ENCODE peak calls at places on chromosomes 3 and 15, in seven cellular contexts. C, W, H, E, J, U and A are unnamed samples.

GRCh38 chr15:101191242-101191641 is 60.6 kb downstream of the CHSY1 start:
- DNase-seq in W (no peak), U (no peak), H (no peak), E (no peak), C (no peak), J (no peak), A (no peak)

GRCh38 chr15:58396181-58396580 is 35.6 kb upstream of the LIPC start:
- DNase-seq in H (no peak), J (no peak), E (no peak), C (no peak), W (no peak), U (no peak), A (no peak)

GRCh38 chr15:78084359-78084750 is 6.8 kb upstream of the TBC1D2B start:
- DNase-seq in W (no peak), U (no peak), H (no peak), E (no peak), C (no peak), J (peak), A (no peak)

GRCh38 chr3:134367412-134367811 is 6.8 kb downstream of the AMOTL2 start:
- DNase-seq in E (no peak), J (no peak), U (no peak), W (no peak), C (no peak), H (no peak), A (no peak)

GRCh38 chr15:52254331-52254730 is 41.3 kb downstream of the MYO5C start:
- DNase-seq in J (no peak), H (no peak), W (no peak), C (no peak), E (no peak), U (no peak), A (no peak)

GRCh38 chr3:133542871-133543270 is 30.6 kb upstream of the CDV3 start:
- DNase-seq in J (no peak), C (no peak), H (no peak), U (no peak), E (no peak), W (no peak), A (no peak)

GRCh38 chr15:96336045-96336642 is 5.6 kb downstream of the NR2F2 start:
- DNase-seq in U (no peak), E (no peak), W (no peak), J (no peak), C (no peak), H (no peak), A (no peak)

GRCh38 chr3:127275287-127275781 is 12.5 kb downstream of the PRR20G start:
- DNase-seq in E (no peak), J (no peak), U (no peak), W (no peak), H (no peak), C (no peak), A (peak)

GRCh38 chr3:174862101-174862500 is 3.0 kb downstream of the NAALADL2 start:
- DNase-seq in H (no peak), C (peak), J (no peak), W (peak), U (no peak), E (peak), A (peak)

GRCh38 chr3:59527493-59527892 is 477.7 kb upstream of the CFAP20DC start:
- DNase-seq in C (no peak), W (no peak), H (no peak), J (no peak), E (no peak), U (no peak), A (no peak)

GRCh38 chr3:102177075-102177755 is 257.6 kb upstream of the ZPLD1 start:
- DNase-seq in C (no peak), W (no peak), H (no peak), U (no peak), J (no peak), E (no peak), A (no peak)

GRCh38 chr15:90054618-90055097 is 47.6 kb downstream of the IDH2 start:
- DNase-seq in C (peak), W (no peak), J (no peak), U (no peak), H (no peak), E (no peak), A (no peak)

GRCh38 chr15:90126457-90127435 is 24.5 kb upstream of the IDH2 start:
- DNase-seq in W (no peak), J (no peak), H (no peak), U (no peak), C (peak), E (peak), A (peak)

GRCh38 chr3:113714702-113715101 is 18.3 kb upstream of the USF3 start:
- DNase-seq in U (no peak), H (no peak), J (no peak), W (no peak), C (no peak), E (no peak), A (no peak)

GRCh38 chr3:117820900-117821299 is 1111.3 kb downstream of the TUSC7 start:
- DNase-seq in W (no peak), H (no peak), E (no peak), C (no peak), J (no peak), U (no peak), A (no peak)

GRCh38 chr3:126432361-126432760 is 37.7 kb downstream of the CFAP100 start:
- DNase-seq in U (no peak), J (no peak), C (no peak), W (no peak), H (no peak), E (no peak), A (no peak)

GRCh38 chr15:78049691-78050440 is 27.6 kb downstream of the TBC1D2B start:
- DNase-seq in J (no peak), E (no peak), W (no peak), C (no peak), H (no peak), U (peak), A (no peak)

GRCh38 chr3:107430214-107431047 is 53.2 kb downstream of the CCDC54 start:
- DNase-seq in C (no peak), J (peak), E (no peak), W (no peak), U (no peak), H (no peak), A (no peak)

GRCh38 chr3:142947799-142948575 is 15.5 kb downstream of the PAQR9 start:
- DNase-seq in E (no peak), U (no peak), W (no peak), H (no peak), C (no peak), J (peak), A (no peak)

GRCh38 chr3:187450791-187451190 is 82.6 kb downstream of the RTP4 start:
- DNase-seq in C (no peak), W (no peak), H (no peak), E (no peak), U (no peak), J (no peak), A (no peak)

GRCh38 chr3:46668591-46668990 is 24.9 kb downstream of the ALS2CL start:
- DNase-seq in E (no peak), J (peak), U (no peak), C (no peak), W (no peak), H (no peak), A (no peak)

GRCh38 chr3:44179251-44179650 is 62.4 kb upstream of the TOPAZ1 start:
- DNase-seq in C (no peak), U (no peak), J (no peak), H (no peak), W (no peak), E (no peak), A (no peak)
- TF ChIP-seq JUND in C (no peak), U (no peak), J (no peak), H (no peak), W (no peak), E (no peak), A (no peak)

GRCh38 chr3:11521167-11521566 is 122.5 kb downstream of the VGLL4 start:
- DNase-seq in W (no peak), J (no peak), H (no peak), C (no peak), U (no peak), E (no peak), A (no peak)
- TF ChIP-seq JUND in W (no peak), J (no peak), H (no peak), C (no peak), U (no peak), E (no peak), A (no peak)

GRCh38 chr3:20648921-20649381 is 462.9 kb upstream of the SGO1 start:
- DNase-seq in C (no peak), U (no peak), J (no peak), E (no peak), W (no peak), H (no peak), A (no peak)
- TF ChIP-seq JUND in C (no peak), U (no peak), J (peak), E (no peak), W (no peak), H (no peak), A (no peak)

DNA sequence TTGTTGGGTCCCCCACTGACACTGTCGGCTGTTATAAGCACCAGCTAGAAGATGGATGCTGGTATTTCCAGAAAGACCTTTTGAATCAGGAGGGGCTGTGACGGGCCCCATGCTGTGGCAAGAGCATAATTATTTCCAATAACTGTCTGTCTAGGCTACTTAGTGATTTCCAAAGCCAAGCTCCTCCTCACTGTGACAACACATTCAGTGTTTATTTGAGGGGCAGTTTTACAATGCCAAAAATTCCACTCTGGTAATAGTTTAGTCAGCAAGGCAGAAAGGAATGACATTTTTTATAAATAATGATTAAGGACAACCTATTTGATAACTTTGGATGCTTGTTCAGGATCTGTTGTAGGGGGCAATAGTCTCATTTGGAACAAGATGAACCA is 146.9 kb upstream of the FRMD4B start:
- DNase-seq in H (no peak), E (no peak), C (no peak), U (no peak), W (no peak), J (no peak), A (no peak)
- TF ChIP-seq JUND in H (no peak), E (no peak), C (no peak), U (no peak), W (no peak), J (no peak), A (no peak)

DNA sequence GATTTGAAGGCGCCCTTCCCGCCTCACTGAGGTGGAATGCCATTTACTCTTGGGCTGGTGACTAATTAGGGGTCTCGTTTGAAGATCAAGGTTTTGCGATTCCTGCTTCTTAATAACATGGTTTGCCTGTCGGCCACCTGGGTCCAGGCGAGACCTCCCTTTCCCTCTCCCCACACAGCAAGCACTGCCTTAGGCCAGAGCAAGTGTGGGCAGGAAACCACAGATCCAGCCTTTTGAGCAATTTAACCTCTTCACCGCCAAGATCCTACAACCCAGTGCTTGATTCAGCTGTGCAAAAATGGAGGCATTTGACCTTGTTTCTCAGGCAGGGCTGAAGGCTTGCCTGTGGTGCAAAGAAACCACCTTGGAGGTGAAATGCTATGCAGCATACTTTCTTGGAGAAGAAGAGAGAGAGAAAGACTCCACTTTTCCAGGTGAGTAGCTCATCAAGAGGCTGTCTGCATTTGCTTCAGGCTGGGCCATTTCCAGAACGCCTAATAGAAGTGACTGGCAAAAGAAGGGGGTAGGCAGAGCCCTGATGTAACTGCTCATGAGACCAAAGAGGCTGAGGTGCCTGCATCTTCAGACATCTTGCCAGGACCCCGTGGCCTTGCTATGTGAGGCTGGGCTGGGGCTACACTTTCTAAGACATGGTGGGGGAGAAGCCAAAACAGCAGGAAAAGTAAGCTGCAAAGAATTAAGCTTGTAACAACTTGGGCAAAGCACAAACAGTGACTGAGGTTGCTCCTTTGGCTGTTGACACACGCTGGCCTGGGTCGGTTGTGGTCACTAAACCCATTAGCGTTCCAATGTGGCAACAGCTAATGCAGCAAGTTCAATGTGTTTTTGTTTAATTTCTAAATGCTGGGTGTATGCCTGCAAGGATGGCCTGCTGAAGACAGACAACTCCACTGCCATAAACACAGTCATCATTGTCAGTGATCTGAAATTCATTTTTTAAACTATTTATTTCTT is 34.3 kb upstream of the WNT5A start:
- DNase-seq in H (no peak), U (no peak), E (no peak), J (no peak), C (no peak), W (no peak), A (no peak)
- TF ChIP-seq JUND in H (no peak), U (no peak), E (no peak), J (no peak), C (no peak), W (no peak), A (no peak)

DNA sequence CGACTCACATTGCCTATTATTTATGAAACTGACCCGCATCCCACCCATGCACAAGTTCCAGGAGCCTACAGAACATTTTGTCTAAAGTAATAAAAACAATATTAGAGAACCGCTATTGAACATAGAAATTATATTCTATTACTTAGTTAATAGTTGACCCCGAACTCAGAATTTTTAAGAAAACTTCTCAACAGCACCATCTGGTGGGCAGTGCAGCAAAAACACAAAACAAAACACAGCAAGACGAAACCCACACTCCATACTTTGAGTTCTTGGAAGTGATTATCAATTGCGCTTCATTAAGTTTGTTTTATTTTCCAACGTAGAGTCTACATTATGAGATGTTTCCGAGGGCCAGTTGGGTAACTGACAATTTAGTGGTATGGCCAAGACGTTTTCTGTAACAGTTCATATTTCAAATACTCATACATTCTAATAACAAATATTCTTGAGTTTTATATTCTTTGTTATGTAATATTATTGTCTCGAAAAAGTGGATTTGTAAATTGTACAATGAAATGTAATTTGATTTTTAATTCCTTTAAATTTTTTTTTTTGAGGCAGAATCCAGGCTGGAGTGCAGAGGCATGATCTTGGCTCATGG is 24.0 kb upstream of the C3orf70 start:
- DNase-seq in W (peak), J (peak), C (peak), H (peak), U (no peak), E (peak), A (no peak)
- TF ChIP-seq JUND in W (no peak), J (no peak), C (no peak), H (no peak), U (no peak), E (no peak), A (no peak)

DNA sequence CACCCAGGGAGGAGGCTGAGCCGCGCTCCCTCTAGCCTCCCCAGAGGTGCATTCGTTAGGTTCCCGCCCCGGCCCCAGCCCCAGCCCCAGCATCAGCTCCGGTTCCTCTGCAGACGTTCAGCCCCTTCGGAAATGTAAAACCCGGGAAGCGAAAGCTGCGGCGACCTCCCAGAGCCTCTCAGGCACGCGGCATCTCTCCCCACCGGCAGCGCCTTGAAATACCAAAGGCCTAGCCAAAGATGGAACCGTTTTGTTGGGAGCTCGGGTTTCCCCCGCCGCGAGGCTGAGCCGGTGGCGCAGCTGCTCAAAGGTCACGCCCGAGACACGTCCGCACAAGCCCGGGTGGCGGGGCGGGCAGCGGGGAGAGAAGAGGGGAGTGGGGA is 77.8 kb upstream of the HES1 start:
- DNase-seq in J (peak), W (no peak), H (peak), C (peak), U (no peak), E (peak), A (no peak)
- TF ChIP-seq JUND in J (no peak), W (no peak), H (no peak), C (no peak), U (no peak), E (no peak), A (no peak)